ENCODE peak calls at places on chromosomes 2 and 18, in seven cellular contexts. R is HCT116, C is PC-9, Y is transverse colon, S is aorta, X is colonic mucosa, B is adrenal gland. A is an unnamed sample. For H3K36me3 and H3K4me1, the result is how much of the 10 kb centered on the place peaks cover.

GRCh38 chr2:187499941-187500532 is 52.0 kb upstream of the CALCRL start:
- DNase-seq in C (no peak), X (peak), R (peak), Y (peak), S (peak), B (peak), A (peak)

GRCh38 chr2:69003731-69004130 is 9.2 kb upstream of the ANTXR1 start:
- DNase-seq in X (no peak), R (no peak), C (no peak), Y (no peak), S (no peak), B (no peak), A (no peak)

GRCh38 chr2:138829326-138829725 is 49.1 kb upstream of the NXPH2 start:
- DNase-seq in B (peak), Y (no peak), C (no peak), R (peak), S (no peak), X (no peak), A (peak)

GRCh38 chr2:207711750-207712487 is 479 bp downstream of the CCNYL1 start:
- DNase-seq in R (no peak), Y (peak), S (peak), C (peak), X (peak), B (peak), A (peak)

GRCh38 chr2:226423498-226423960 is 376.1 kb downstream of the IRS1 start:
- DNase-seq in X (no peak), C (no peak), S (peak), R (no peak), Y (peak), B (peak), A (peak)

GRCh38 chr2:240960963-240961876 is 37.2 kb upstream of the SNED1 start:
- DNase-seq in Y (no peak), B (no peak), R (no peak), S (no peak), X (no peak), C (no peak), A (no peak)

GRCh38 chr2:105573910-105574655 is 170.6 kb upstream of the NCK2 start:
- DNase-seq in R (no peak), Y (no peak), S (no peak), B (no peak), C (no peak), X (no peak), A (no peak)

GRCh38 chr2:181465686-181466375 is 8.6 kb downstream of the ITGA4 start:
- DNase-seq in R (no peak), S (no peak), C (no peak), X (no peak), B (no peak), Y (no peak), A (no peak)

GRCh38 chr2:63029058-63029457 is 21.6 kb upstream of the OTX1 start:
- DNase-seq in R (no peak), X (no peak), B (no peak), S (no peak), C (no peak), Y (no peak), A (no peak)

GRCh38 chr18:44624052-44624451 is 56.6 kb upstream of the SETBP1 start:
- DNase-seq in R (no peak), S (no peak), C (no peak), B (no peak), X (no peak), Y (no peak), A (no peak)

GRCh38 chr2:188303363-188304031 is 11.8 kb downstream of the GULP1 start:
- DNase-seq in X (no peak), B (no peak), Y (no peak), S (no peak), R (no peak), C (peak), A (no peak)

GRCh38 chr18:50334546-50335152 is 40.2 kb upstream of the SKA1 start:
- DNase-seq in B (no peak), S (no peak), X (no peak), C (no peak), Y (no peak), R (no peak), A (no peak)

GRCh38 chr2:71563872-71564271 is 110.5 kb downstream of the DYSF start:
- DNase-seq in S (peak), Y (no peak), R (no peak), C (no peak), X (no peak), B (no peak), A (no peak)

GRCh38 chr18:33830210-33830609 is 252.2 kb downstream of the ASXL3 start:
- DNase-seq in C (no peak), Y (no peak), X (no peak), B (no peak), R (no peak), S (no peak), A (no peak)

GRCh38 chr2:16281451-16282330 is 341.3 kb downstream of the MYCN start:
- DNase-seq in X (no peak), R (peak), B (peak), Y (no peak), S (no peak), C (no peak), A (peak)

GRCh38 chr2:48120759-48121242 is 214.5 kb upstream of the FBXO11 start:
- DNase-seq in R (no peak), S (no peak), X (no peak), B (peak), Y (no peak), C (no peak), A (peak)

GRCh38 chr2:121146630-121147029 is 138.4 kb downstream of the TFCP2L1 start:
- DNase-seq in B (no peak), C (no peak), S (no peak), Y (no peak), X (no peak), R (no peak), A (no peak)

GRCh38 chr18:33576999-33577687 is 876 bp upstream of the ASXL3 start:
- DNase-seq in X (no peak), R (no peak), C (no peak), S (no peak), Y (no peak), B (no peak), A (no peak)

GRCh38 chr2:28705743-28706142 is 45.9 kb upstream of the PPP1CB start:
- DNase-seq in B (no peak), Y (no peak), S (no peak), C (no peak), R (no peak), X (no peak), A (no peak)

GRCh38 chr18:36539674-36540073 is 242.2 kb downstream of the FHOD3 start:
- DNase-seq in Y (no peak), S (no peak), R (no peak), X (no peak), C (no peak), B (no peak), A (no peak)

GRCh38 chr2:110960281-110960680 is 160.4 kb upstream of the BCL2L11 start:
- DNase-seq in X (no peak), C (no peak), Y (no peak), R (no peak), S (no peak), B (no peak), A (no peak)

GRCh38 chr2:120738786-120739771 is 3.4 kb downstream of the GLI2 start:
- DNase-seq in X (peak), R (no peak), Y (no peak), S (no peak), B (no peak), C (no peak), A (no peak)

GRCh38 chr18:3604626-3605408 is 154.8 kb downstream of the TGIF1 start:
- DNase-seq in B (peak), Y (no peak), X (no peak), C (peak), R (no peak), S (no peak), A (no peak)

GRCh38 chr18:24465491-24465890 is 5.1 kb downstream of the HRH4 start:
- DNase-seq in R (no peak), S (no peak), C (no peak), B (no peak), X (no peak), Y (no peak), A (no peak)

GRCh38 chr18:7116832-7117389 is 686 bp downstream of the LAMA1 start:
- DNase-seq in C (no peak), B (no peak), X (no peak), S (no peak), R (no peak), Y (no peak), A (no peak)

GRCh38 chr2:57453929-57454328 is 592.7 kb upstream of the VRK2 start:
- DNase-seq in B (no peak), Y (no peak), R (no peak), C (no peak), X (no peak), S (no peak), A (no peak)
- H3K36me3 ChIP-seq in B (under half), Y (under half), R (under half), C (under half), X (under half), S (under half), A (under half)

GRCh38 chr2:234426616-234427015 is 70.3 kb downstream of the ARL4C start:
- DNase-seq in R (no peak), X (no peak), B (no peak), S (no peak), Y (no peak), C (peak), A (no peak)

GRCh38 chr2:234427081-234428058 is 69.5 kb downstream of the ARL4C start:
- DNase-seq in B (no peak), R (no peak), S (no peak), Y (no peak), X (no peak), C (peak), A (peak)

GRCh38 chr2:234425923-234426603 is 70.8 kb downstream of the ARL4C start:
- DNase-seq in S (no peak), B (no peak), Y (peak), C (peak), X (peak), R (no peak), A (no peak)

GRCh38 chr2:234430892-234431291 is 66.0 kb downstream of the ARL4C start:
- DNase-seq in S (no peak), B (no peak), Y (no peak), C (no peak), X (no peak), R (no peak), A (no peak)

GRCh38 chr2:234429265-234429664 is 67.6 kb downstream of the ARL4C start:
- DNase-seq in R (no peak), C (no peak), S (no peak), X (no peak), Y (no peak), B (no peak), A (no peak)
- H3K4me1 ChIP-seq in R (under half), C (under half), S (under half), X (under half), Y (under half), B (under half), A (under half)

GRCh38 chr2:131132729-131133128 is 27.6 kb downstream of the PLEKHB2 start:
- DNase-seq in S (no peak), B (no peak), X (no peak), C (no peak), R (no peak), Y (no peak), A (no peak)
- H3K36me3 ChIP-seq in S (under half), B (under half), X (under half), C (under half), R (under half), Y (under half), A (under half)

GRCh38 chr2:45891719-45892118 is 240.2 kb downstream of the PRKCE start:
- DNase-seq in R (no peak), X (no peak), B (no peak), S (no peak), C (no peak), Y (no peak), A (peak)
- H3K4me1 ChIP-seq in R (under half), X (under half), B (half or more), S (under half), C (under half), Y (under half), A (under half)

GRCh38 chr2:96608459-96609455 is 29.4 kb downstream of the KANSL3 start:
- DNase-seq in C (peak), Y (no peak), R (no peak), B (no peak), X (no peak), S (no peak), A (no peak)

GRCh38 chr2:96602330-96602823 is 35.7 kb downstream of the KANSL3 start:
- DNase-seq in S (no peak), B (peak), Y (peak), X (peak), C (no peak), R (no peak), A (peak)

GRCh38 chr2:96601382-96602292 is 36.5 kb downstream of the KANSL3 start:
- DNase-seq in X (no peak), B (peak), C (no peak), S (no peak), R (no peak), Y (no peak), A (peak)

GRCh38 chr2:96599941-96600340 is 38.2 kb downstream of the KANSL3 start:
- DNase-seq in X (no peak), C (no peak), R (no peak), B (no peak), S (no peak), Y (no peak), A (no peak)

DNA sequence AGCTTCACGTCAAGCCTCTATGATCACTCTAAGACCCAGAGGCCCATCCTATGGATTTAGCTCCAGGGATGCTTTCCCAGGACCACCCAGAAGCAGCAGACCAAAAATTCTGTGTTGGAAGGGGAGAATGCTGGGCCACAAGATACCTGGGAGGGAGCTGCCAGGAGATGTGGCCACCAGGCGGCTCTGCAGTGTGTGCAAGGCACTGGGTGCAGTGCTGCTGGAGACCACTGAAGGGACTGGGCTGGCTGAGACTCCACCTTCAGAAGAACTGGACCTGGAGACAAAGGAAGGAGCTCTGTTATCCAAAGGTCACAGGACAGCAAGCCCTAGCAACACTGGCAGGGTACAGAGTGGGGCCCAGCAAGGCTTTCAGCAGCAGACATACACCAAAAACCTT is 34.0 kb downstream of the KANSL3 start:
- DNase-seq in Y (no peak), X (no peak), B (no peak), C (peak), R (no peak), S (no peak), A (no peak)
- H3K36me3 ChIP-seq in Y (under half), X (under half), B (half or more), C (half or more), R (half or more), S (under half), A (under half)